ENCODE peak calls at places on chromosomes 6 and 20, in ten cellular contexts. N is stomach, K is breast epithelium, U is ovary, O is suprapubic skin, Z is testis, L is IMR-90, V is heart left ventricle, D is A549, B is body of pancreas. J is an unnamed sample.
A peak's percentile ranks its signal among the peaks of the same experiment; 100 is the strongest.

GRCh38 chr6:109194770-109195169 is 99.5 kb downstream of the CEP57L1 start:
- DNase-seq in B (no peak), O (no peak), N (no peak), V (no peak), L (no peak), Z (no peak), K (no peak), U (no peak), D (no peak), J (no peak)

GRCh38 chr20:6709865-6710595 is 57.5 kb upstream of the BMP2 start:
- DNase-seq in U (no peak), O (no peak), K (no peak), Z (no peak), D (no peak), L (peak; percentile 54), V (no peak), N (no peak), B (no peak), J (no peak)

GRCh38 chr6:6556162-6556737 is 32.3 kb upstream of the LY86 start:
- DNase-seq in D (no peak), N (no peak), U (no peak), V (no peak), Z (no peak), K (no peak), O (no peak), B (no peak), L (no peak), J (no peak)

GRCh38 chr6:8481727-8482126 is 46.4 kb upstream of the SLC35B3 start:
- DNase-seq in K (no peak), U (no peak), B (no peak), V (no peak), O (no peak), L (no peak), N (no peak), Z (no peak), D (no peak), J (no peak)

GRCh38 chr6:11493979-11494378 is 43.6 kb upstream of the TMEM170B start:
- DNase-seq in B (no peak), U (no peak), K (no peak), D (no peak), L (no peak), Z (no peak), N (no peak), O (no peak), V (no peak), J (no peak)

GRCh38 chr20:21104921-21105320 is 1.2 kb downstream of the LINC00237 start:
- DNase-seq in B (no peak), V (no peak), L (no peak), K (no peak), U (no peak), D (no peak), N (no peak), Z (no peak), O (no peak), J (no peak)

GRCh38 chr6:13877116-13877515 is 47.6 kb upstream of the RNF182 start:
- DNase-seq in U (no peak), K (no peak), N (no peak), Z (no peak), D (no peak), V (no peak), B (no peak), O (no peak), L (peak; percentile 71), J (no peak)

GRCh38 chr20:45359406-45360148 is 3.4 kb upstream of the SYS1 start:
- DNase-seq in K (no peak), U (no peak), V (no peak), B (peak; percentile 78), O (peak; percentile 37), Z (no peak), D (no peak), N (peak; percentile 53), L (no peak), J (no peak)

GRCh38 chr6:53825514-53826321 is 30.9 kb downstream of the LRRC1 start:
- DNase-seq in V (no peak), Z (no peak), L (no peak), K (no peak), U (no peak), O (no peak), B (no peak), D (no peak), N (no peak), J (no peak)

GRCh38 chr6:53829698-53830221 is 35.0 kb downstream of the LRRC1 start:
- DNase-seq in B (no peak), N (no peak), D (no peak), V (no peak), L (no peak), K (no peak), Z (no peak), O (no peak), U (no peak), J (no peak)

GRCh38 chr6:53828215-53828614 is 33.4 kb downstream of the LRRC1 start:
- DNase-seq in N (no peak), Z (no peak), V (no peak), O (no peak), L (no peak), B (no peak), D (no peak), K (no peak), U (no peak), J (no peak)

GRCh38 chr6:53828971-53829697 is 34.3 kb downstream of the LRRC1 start:
- DNase-seq in U (no peak), V (no peak), N (no peak), D (no peak), Z (no peak), L (no peak), K (no peak), O (no peak), B (no peak), J (no peak)

GRCh38 chr6:53827485-53827884 is 32.7 kb downstream of the LRRC1 start:
- DNase-seq in D (no peak), N (no peak), U (no peak), K (no peak), V (no peak), B (no peak), Z (no peak), L (no peak), O (no peak), J (no peak)
- H3K27ac ChIP-seq in D (no peak overlapping the region), N (peak overlapping the region; percentile 63), U (no peak overlapping the region), K (no peak overlapping the region), V (no peak overlapping the region), B (no peak overlapping the region), Z (no peak overlapping the region), L (no peak overlapping the region), O (peak overlapping the region; percentile 24), J (no peak overlapping the region)

GRCh38 chr20:37986873-37987601 is 46.2 kb downstream of the TTI1 start:
- DNase-seq in V (peak; percentile 76), D (no peak), K (peak; percentile 74), U (no peak), L (peak; percentile 6), O (peak; percentile 74), B (peak; percentile 76), N (peak; percentile 90), Z (no peak), J (peak; percentile 61)

GRCh38 chr20:37983286-37983685 is 50.0 kb downstream of the TTI1 start:
- DNase-seq in D (no peak), K (no peak), L (no peak), O (no peak), U (no peak), B (no peak), N (no peak), Z (no peak), V (no peak), J (peak; percentile 58)

GRCh38 chr20:37986063-37986858 is 47.0 kb downstream of the TTI1 start:
- DNase-seq in K (no peak), L (no peak), O (no peak), V (no peak), D (no peak), N (peak; percentile 40), B (no peak), Z (no peak), U (no peak), J (peak; percentile 55)

GRCh38 chr20:37980876-37981275 is 52.4 kb downstream of the TTI1 start:
- DNase-seq in V (no peak), L (no peak), U (no peak), D (no peak), O (no peak), K (no peak), B (no peak), Z (no peak), N (no peak), J (peak; percentile 25)

DNA sequence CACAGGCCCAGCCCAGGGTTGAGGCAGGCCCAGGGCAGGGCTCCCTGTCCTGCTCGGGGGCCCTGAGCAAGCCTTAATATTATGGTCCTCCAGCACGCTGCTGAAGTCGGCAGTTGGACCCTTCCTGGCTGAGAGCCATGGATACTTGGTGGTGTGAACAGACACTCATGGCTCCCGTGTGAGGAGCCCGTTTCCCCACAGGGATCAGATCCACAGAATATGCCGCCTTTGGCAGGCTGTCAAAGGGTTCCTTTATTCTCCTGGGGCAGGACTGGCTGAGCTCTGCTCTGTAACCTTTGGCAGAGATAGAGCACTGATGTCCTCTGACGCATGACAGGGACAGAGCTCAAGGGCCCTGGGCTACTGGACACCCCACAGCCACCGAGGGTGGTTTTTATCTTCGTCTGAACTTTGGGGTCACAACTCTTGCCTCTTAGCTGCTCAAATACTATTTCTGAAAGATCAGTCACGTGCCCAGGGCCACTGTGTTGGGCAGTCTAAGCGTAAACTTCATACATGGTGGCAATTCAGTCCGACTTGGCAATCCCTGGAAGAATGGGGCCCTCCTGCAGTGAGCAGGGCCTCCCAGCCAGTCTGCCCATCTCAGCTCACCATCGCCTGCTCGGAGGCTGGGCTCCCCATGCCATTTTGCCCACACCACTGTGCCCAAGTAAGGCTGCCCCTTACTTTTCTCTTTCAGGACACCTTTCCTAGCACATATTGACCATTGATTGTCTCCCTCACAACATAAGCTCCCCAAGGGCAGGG is 49.1 kb downstream of the TTI1 start:
- DNase-seq in B (no peak), Z (peak; percentile 67), K (no peak), O (no peak), N (peak; percentile 40), V (no peak), D (no peak), U (no peak), L (no peak), J (peak; percentile 64)
- TF ChIP-seq POLR2A in B (no peak), Z (no peak), K (no peak), O (no peak), N (no peak), V (no peak), D (no peak), U (no peak), L (no peak), J (no peak)

GRCh38 chr6:44249082-44249748 is 2.3 kb downstream of the HSP90AB1 start:
- DNase-seq in L (no peak), B (no peak), U (no peak), Z (no peak), N (no peak), O (no peak), V (no peak), D (no peak), K (no peak), J (no peak)
- H3K27ac ChIP-seq in L (no peak overlapping the region), B (peak overlapping the region; percentile 13), U (no peak overlapping the region), Z (no peak overlapping the region), N (peak overlapping the region; percentile 97), O (no peak overlapping the region), V (peak overlapping the region; percentile 9), D (peak overlapping the region; percentile 99), K (peak overlapping the region; percentile 100), J (peak overlapping the region; percentile 100)

GRCh38 chr20:17959257-17959627 is 9.4 kb downstream of the SNX5 start:
- DNase-seq in D (no peak), B (no peak), Z (no peak), N (no peak), O (no peak), K (no peak), L (no peak), V (no peak), U (no peak), J (no peak)

GRCh38 chr20:17957505-17958325 is 10.9 kb downstream of the SNX5 start:
- DNase-seq in O (no peak), Z (no peak), V (no peak), K (no peak), B (no peak), U (no peak), D (no peak), N (no peak), L (peak; percentile 64), J (no peak)

GRCh38 chr20:17956099-17956685 is 12.4 kb downstream of the SNX5 start:
- DNase-seq in V (no peak), L (no peak), O (no peak), N (no peak), B (no peak), D (no peak), K (no peak), Z (no peak), U (no peak), J (no peak)

GRCh38 chr20:17960927-17961599 is 7.5 kb downstream of the SNX5 start:
- DNase-seq in D (no peak), U (peak; percentile 70), K (no peak), O (no peak), L (peak; percentile 66), V (no peak), N (no peak), B (no peak), Z (peak; percentile 35), J (no peak)

DNA sequence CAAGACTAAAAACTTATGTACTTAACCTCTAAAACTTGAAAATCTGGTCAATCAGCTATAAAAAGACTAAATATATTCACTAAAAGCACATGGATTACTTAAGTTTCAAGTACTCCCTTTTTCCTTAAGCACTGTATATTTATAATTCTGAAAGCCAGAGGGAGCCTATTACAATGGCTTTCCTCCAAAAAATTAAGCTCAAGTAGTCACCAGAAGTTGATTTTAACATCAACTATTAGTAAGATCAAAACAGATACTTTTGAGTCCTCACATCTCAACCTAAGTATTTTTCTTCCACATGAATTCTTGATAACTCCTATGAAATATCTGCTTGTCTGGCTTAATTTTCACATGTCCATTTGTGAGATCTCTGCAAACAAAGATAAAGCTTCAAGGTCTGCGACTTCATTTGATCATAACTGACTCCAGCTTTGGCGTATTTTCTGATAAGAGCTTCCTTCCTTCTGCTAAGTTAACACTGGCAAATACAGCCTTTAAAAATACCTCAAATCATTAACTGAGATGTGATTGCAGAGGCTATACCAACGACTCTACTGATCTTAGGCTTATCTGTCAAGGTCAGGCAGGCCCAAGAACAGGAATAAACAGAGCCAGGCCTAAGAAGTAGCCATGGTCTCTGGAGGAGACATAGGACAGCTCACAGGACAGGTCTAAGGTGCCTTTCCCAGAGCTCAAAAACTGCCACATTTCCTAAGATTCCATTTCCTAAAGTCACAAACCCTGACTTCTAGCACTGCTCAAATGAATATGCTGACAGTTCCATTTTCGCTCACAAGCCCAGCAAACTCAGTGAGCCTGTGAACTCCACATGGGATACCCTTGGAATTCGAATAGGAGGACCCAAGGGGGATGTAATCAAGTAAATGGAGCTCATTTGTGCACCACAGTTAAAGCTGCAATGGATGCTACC is 10.0 kb downstream of the SNX5 start:
- DNase-seq in L (peak; percentile 61), K (no peak), D (no peak), O (no peak), V (no peak), Z (no peak), N (no peak), U (no peak), B (no peak), J (no peak)
- TF ChIP-seq POLR2A in L (no peak), K (no peak), D (no peak), O (no peak), V (no peak), Z (no peak), N (no peak), U (no peak), B (no peak), J (no peak)

J was measured in vagina.